ENCODE peak calls at places on chromosome 11, in four cellular contexts. One of them, this sample, is unnamed.

GRCh38 chr11:65316311-65316978 is 1.8 kb downstream of the CDC42EP2 start:
- DNase-seq in NCI-H2081: no peak
- DNase-seq in Caco-2: no peak
- DNase-seq in uterus: peak; percentile 74
- DNase-seq in this sample: peak; percentile 91

GRCh38 chr11:18013790-18014507 is 1.1 kb upstream of the SERGEF start:
- DNase-seq in NCI-H2081: peak; percentile 54
- DNase-seq in Caco-2: no peak
- DNase-seq in uterus: no peak
- DNase-seq in this sample: no peak

GRCh38 chr11:104609297-104609696 is 289.0 kb downstream of the CASP12 start:
- DNase-seq in NCI-H2081: peak; percentile 54
- DNase-seq in Caco-2: peak; percentile 56
- DNase-seq in uterus: no peak
- DNase-seq in this sample: no peak

GRCh38 chr11:44223261-44223660 is 86.7 kb downstream of the ALX4 start:
- DNase-seq in NCI-H2081: no peak
- DNase-seq in Caco-2: no peak
- DNase-seq in uterus: no peak
- DNase-seq in this sample: no peak

GRCh38 chr11:123103326-123103980 is 41.5 kb upstream of the HSPA8 start:
- DNase-seq in NCI-H2081: peak; percentile 97
- DNase-seq in Caco-2: peak; percentile 53
- DNase-seq in uterus: peak; percentile 50
- DNase-seq in this sample: peak; percentile 74

GRCh38 chr11:124717786-124718634 is 21.7 kb upstream of the NRGN start:
- DNase-seq in NCI-H2081: peak; percentile 51
- DNase-seq in Caco-2: no peak
- DNase-seq in uterus: peak; percentile 27
- DNase-seq in this sample: no peak

GRCh38 chr11:44632466-44633123 is 67.1 kb downstream of the CD82 start:
- DNase-seq in NCI-H2081: no peak
- DNase-seq in Caco-2: peak; percentile 51
- DNase-seq in uterus: no peak
- DNase-seq in this sample: peak; percentile 74

GRCh38 chr11:12150831-12151382 is 40.5 kb downstream of the MICAL2 start:
- DNase-seq in NCI-H2081: no peak
- DNase-seq in Caco-2: no peak
- DNase-seq in uterus: no peak
- DNase-seq in this sample: no peak

GRCh38 chr11:132742929-132743328 is 789.4 kb downstream of the OPCML start:
- DNase-seq in NCI-H2081: no peak
- DNase-seq in Caco-2: no peak
- DNase-seq in uterus: no peak
- DNase-seq in this sample: no peak

This sample was measured in suprapubic skin.